ENCODE peak calls at places on chromosomes 4 and X, in six cellular contexts. F, G, E, T, W and D are unnamed samples. For H3K9me3, the result is how much of the 10 kb centered on the place peaks cover.

GRCh38 chrX:21735038-21735752 is 22.7 kb downstream of the SMPX start:
- DNase-seq in F (no peak), G (no peak), E (no peak), T (no peak), W (no peak), D (no peak)

GRCh38 chrX:27597506-27597905 is 7.4 kb downstream of the DCAF8L2 start:
- DNase-seq in F (no peak), G (no peak), E (no peak), T (no peak), W (no peak), D (no peak)

GRCh38 chrX:78024349-78025108 is 55.1 kb upstream of the PGAM4 start:
- DNase-seq in F (peak), G (peak), E (peak), T (peak), W (peak), D (no peak)

GRCh38 chrX:122439836-122440235 is 744.2 kb upstream of the GRIA3 start:
- DNase-seq in F (no peak), G (no peak), E (no peak), T (no peak), W (no peak), D (no peak)

GRCh38 chrX:103910371-103910770 is 52.1 kb upstream of the TMSB15B start:
- DNase-seq in F (no peak), G (no peak), E (no peak), T (no peak), W (no peak), D (no peak)

GRCh38 chr4:156420557-156420956 is 466.9 kb upstream of the CTSO start:
- DNase-seq in F (no peak), G (no peak), E (no peak), T (no peak), W (no peak), D (no peak)

GRCh38 chr4:7747062-7747385 is 192.6 kb downstream of the AFAP1 start:
- DNase-seq in F (no peak), G (peak), E (no peak), T (peak), W (no peak), D (no peak)

GRCh38 chr4:73705056-73705432 is 35.3 kb upstream of the CXCL8 start:
- DNase-seq in F (peak), G (no peak), E (no peak), T (no peak), W (no peak), D (no peak)

GRCh38 chr4:126784966-126785580 is 847.7 kb upstream of the INTU start:
- DNase-seq in F (no peak), G (no peak), E (no peak), T (no peak), W (no peak), D (no peak)

GRCh38 chr4:3657917-3658913 is 108.0 kb upstream of the ADRA2C start:
- DNase-seq in F (peak), G (peak), E (no peak), T (no peak), W (no peak), D (no peak)

GRCh38 chr4:122692641-122693520 is 39.6 kb upstream of the BBS12 start:
- DNase-seq in F (no peak), G (no peak), E (no peak), T (no peak), W (no peak), D (no peak)

GRCh38 chr4:113141901-113142346 is 92.5 kb downstream of the ANK2 start:
- DNase-seq in F (no peak), G (no peak), E (peak), T (no peak), W (no peak), D (no peak)

GRCh38 chr4:133868856-133869255 is 332.7 kb downstream of the PABPC4L start:
- DNase-seq in F (no peak), G (no peak), E (no peak), T (no peak), W (no peak), D (no peak)

GRCh38 chrX:49291615-49292337 is 11.7 kb upstream of the GAGE10 start:
- DNase-seq in F (peak), G (peak), E (peak), T (peak), W (peak), D (peak)

GRCh38 chr4:89904524-89904923 is 9.9 kb downstream of the MMRN1 start:
- DNase-seq in F (no peak), G (no peak), E (no peak), T (no peak), W (no peak), D (no peak)

GRCh38 chr4:31692407-31692940 is 972.3 kb downstream of the PCDH7 start:
- DNase-seq in F (peak), G (no peak), E (no peak), T (no peak), W (no peak), D (no peak)

GRCh38 chrX:118536687-118537461 is 41.3 kb downstream of the DOCK11 start:
- DNase-seq in F (peak), G (no peak), E (no peak), T (no peak), W (peak), D (no peak)

GRCh38 chr4:173121044-173121685 is 47.4 kb upstream of the GALNT7 start:
- DNase-seq in F (no peak), G (no peak), E (no peak), T (no peak), W (peak), D (no peak)

GRCh38 chrX:13153796-13154195 is 109.4 kb upstream of the FAM9C start:
- DNase-seq in F (no peak), G (no peak), E (no peak), T (no peak), W (no peak), D (no peak)

GRCh38 chr4:73600917-73601316 is 19.3 kb downstream of the RASSF6 start:
- DNase-seq in F (no peak), G (no peak), E (no peak), T (no peak), W (no peak), D (no peak)

GRCh38 chr4:101277661-101278060 is 69.7 kb downstream of the PPP3CA start:
- DNase-seq in F (no peak), G (no peak), E (no peak), T (no peak), W (no peak), D (no peak)

GRCh38 chr4:90904018-90904417 is 776.8 kb downstream of the CCSER1 start:
- DNase-seq in F (peak), G (no peak), E (no peak), T (no peak), W (no peak), D (no peak)

GRCh38 chrX:69522052-69522451 is 17.9 kb downstream of the NALF2 start:
- DNase-seq in F (no peak), G (no peak), E (no peak), T (no peak), W (no peak), D (no peak)
- H3K9me3 ChIP-seq in F (under half), G (under half), E (under half), T (under half), W (under half), D (under half)

GRCh38 chrX:54710920-54711319 is 87.1 kb downstream of the ITIH6 start:
- DNase-seq in F (no peak), G (no peak), E (no peak), T (no peak), W (no peak), D (no peak)

GRCh38 chrX:54715621-54716020 is 82.4 kb downstream of the ITIH6 start:
- DNase-seq in F (no peak), G (no peak), E (no peak), T (no peak), W (no peak), D (no peak)

GRCh38 chrX:54711735-54712134 is 86.3 kb downstream of the ITIH6 start:
- DNase-seq in F (no peak), G (no peak), E (no peak), T (no peak), W (no peak), D (no peak)

GRCh38 chrX:54714424-54714823 is 83.6 kb downstream of the ITIH6 start:
- DNase-seq in F (no peak), G (no peak), E (no peak), T (no peak), W (no peak), D (no peak)
- H3K9me3 ChIP-seq in F (under half), G (under half), E (under half), T (under half), W (under half), D (under half)

DNA sequence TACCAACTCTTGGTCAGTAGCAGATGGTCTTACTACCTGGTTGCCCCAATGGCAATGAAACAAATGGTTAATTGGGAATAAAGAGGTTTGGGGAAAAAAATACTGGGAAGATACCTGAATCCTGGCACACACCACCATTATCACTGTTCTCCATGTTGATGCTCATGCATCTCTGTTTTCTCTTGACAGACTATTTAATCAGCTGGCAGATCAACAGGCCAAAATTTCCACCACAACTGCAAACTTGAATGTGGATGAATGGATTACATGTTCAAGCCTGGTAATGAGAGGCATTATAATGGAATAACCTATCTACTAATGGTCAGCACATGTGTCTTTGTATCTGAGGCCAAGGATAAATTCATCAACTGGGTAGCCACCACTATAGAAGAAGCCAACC is 45.7 kb downstream of the ZNF721 start:
- DNase-seq in F (no peak), G (no peak), E (no peak), T (no peak), W (no peak), D (no peak)
- H3K9me3 ChIP-seq in F (half or more), G (under half), E (half or more), T (half or more), W (half or more), D (under half)

DNA sequence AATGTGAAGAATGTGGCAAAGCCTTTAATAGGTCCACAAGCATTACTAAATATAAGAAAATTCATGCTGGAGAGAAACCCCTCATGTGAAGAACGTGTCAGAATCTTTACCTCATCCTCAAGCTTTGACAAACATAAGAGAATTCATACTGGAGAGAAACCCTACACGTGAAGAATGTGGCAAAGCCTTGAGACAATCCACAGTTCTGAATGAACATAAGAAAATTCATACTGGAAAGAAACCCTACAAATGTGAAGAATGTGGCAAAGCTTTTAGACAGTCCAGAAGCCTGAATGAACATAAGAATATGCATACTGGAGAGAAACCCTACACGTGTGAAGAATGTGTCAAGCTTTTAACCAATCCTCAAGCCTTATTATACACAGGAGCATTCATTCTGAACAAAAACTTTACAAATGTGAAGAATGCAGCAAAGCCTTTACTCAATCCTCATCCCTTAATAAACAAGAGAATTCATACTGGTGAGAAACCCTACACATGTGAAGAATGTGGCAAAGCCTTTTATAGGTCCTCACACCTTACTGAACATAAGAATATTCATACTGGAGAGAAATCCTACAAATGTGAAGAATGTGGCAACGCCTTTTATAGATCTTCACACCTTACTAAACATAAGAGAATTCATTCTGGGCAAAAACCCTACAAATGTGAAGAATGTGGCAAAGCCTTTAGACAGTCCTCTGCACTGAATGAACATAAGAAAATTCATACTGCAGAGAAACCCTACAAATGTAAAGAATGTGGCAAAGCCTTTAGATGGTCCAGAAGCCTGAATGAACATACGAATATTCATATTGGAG is 51.1 kb downstream of the ZNF732 start:
- DNase-seq in F (no peak), G (no peak), E (no peak), T (no peak), W (no peak), D (no peak)
- H3K9me3 ChIP-seq in F (half or more), G (under half), E (half or more), T (half or more), W (half or more), D (half or more)

DNA sequence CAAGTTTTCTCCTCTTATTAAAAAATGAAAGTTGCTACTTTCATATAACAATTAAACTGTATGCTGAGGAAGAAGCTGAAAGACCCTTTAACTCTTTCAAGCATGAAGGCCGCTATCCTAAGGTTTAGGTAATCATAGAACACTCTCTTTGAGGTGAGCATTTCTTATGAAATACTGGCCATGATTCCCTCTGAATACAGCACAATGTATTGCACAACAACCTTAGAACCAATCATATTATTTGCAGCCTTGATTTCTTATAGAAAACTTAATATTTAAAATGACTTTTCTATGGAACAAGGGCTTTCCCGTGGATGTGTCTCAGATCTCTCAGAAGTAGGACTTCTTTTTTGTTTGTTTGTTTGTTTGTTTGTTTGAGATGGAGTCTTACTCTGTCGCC is 333.4 kb upstream of the TEX13C start:
- DNase-seq in F (no peak), G (no peak), E (no peak), T (no peak), W (no peak), D (no peak)
- H3K9me3 ChIP-seq in F (under half), G (under half), E (under half), T (under half), W (under half), D (under half)

GRCh38 chr4:100162027-100162685 is 28.1 kb downstream of the DDIT4L start:
- DNase-seq in F (peak), G (no peak), E (no peak), T (no peak), W (no peak), D (no peak)
- H3K9me3 ChIP-seq in F (under half), G (under half), E (under half), T (under half), W (under half), D (under half)